ENCODE peak calls at places on chromosomes 11 and 22, in eight cellular contexts. Q, A, Y, Z, O, K, D and N are unnamed samples.

GRCh38 chr11:17810041-17810440 is 75.5 kb downstream of the KCNC1 start:
- DNase-seq in A (no peak), K (no peak), Y (no peak), Q (no peak), D (no peak), O (no peak), Z (no peak), N (no peak)

GRCh38 chr22:27791494-27792241 is 9.9 kb downstream of the MN1 start:
- DNase-seq in O (no peak), K (no peak), Q (no peak), Z (no peak), Y (no peak), A (no peak), D (no peak), N (no peak)

GRCh38 chr11:8256271-8257002 is 7.2 kb downstream of the LMO1 start:
- DNase-seq in Z (no peak), K (no peak), D (no peak), Q (no peak), A (no peak), Y (no peak), O (no peak), N (no peak)

GRCh38 chr11:7143908-7144307 is 55.1 kb downstream of the RBMXL2 start:
- DNase-seq in A (peak; percentile 57), Z (peak; percentile 8), Q (peak; percentile 14), K (peak; percentile 42), Y (peak; percentile 61), D (no peak), O (peak; percentile 42), N (peak; percentile 56)

GRCh38 chr11:60972182-60973030 is 926 bp downstream of the CD6 start:
- DNase-seq in O (no peak), Y (no peak), K (no peak), A (no peak), D (no peak), Z (no peak), Q (no peak), N (no peak)

GRCh38 chr22:40212126-40212525 is 34.4 kb downstream of the TNRC6B start:
- DNase-seq in K (no peak), Z (no peak), O (peak; percentile 7), D (no peak), Q (no peak), Y (no peak), A (no peak), N (no peak)

GRCh38 chr22:20509344-20510047 is 2.1 kb downstream of the MED15 start:
- DNase-seq in O (peak; percentile 96), Y (peak; percentile 49), A (peak; percentile 41), Z (no peak), Q (peak; percentile 65), D (peak; percentile 48), K (peak; percentile 94), N (peak; percentile 80)

GRCh38 chr11:74634537-74634936 is 42.2 kb downstream of the POLD3 start:
- DNase-seq in A (peak; percentile 4), O (peak; percentile 58), Y (no peak), Q (no peak), Z (peak; percentile 71), K (peak; percentile 38), D (no peak), N (peak; percentile 81)

GRCh38 chr11:74142624-74143023 is 28.2 kb downstream of the C2CD3 start:
- DNase-seq in Y (no peak), K (no peak), A (no peak), D (no peak), Z (no peak), O (peak; percentile 30), Q (no peak), N (peak; percentile 22)

GRCh38 chr11:107494036-107494435 is 36.4 kb upstream of the CWF19L2 start:
- DNase-seq in A (no peak), K (no peak), Q (no peak), O (no peak), D (no peak), Y (no peak), Z (no peak), N (no peak)

GRCh38 chr11:112186304-112186703 is 11.0 kb downstream of the BCO2 start:
- DNase-seq in K (no peak), Q (no peak), Z (no peak), A (no peak), O (no peak), Y (no peak), D (no peak), N (no peak)

GRCh38 chr11:45094958-45095690 is 51.3 kb upstream of the PRDM11 start:
- DNase-seq in Y (no peak), D (no peak), Q (no peak), Z (no peak), K (no peak), A (no peak), O (no peak), N (no peak)

GRCh38 chr11:66749091-66749490 is 20.1 kb upstream of the SPTBN2 start:
- DNase-seq in Y (no peak), Q (no peak), A (no peak), Z (no peak), D (no peak), O (no peak), K (no peak), N (peak; percentile 98)

GRCh38 chr22:46239261-46240048 is 10.6 kb downstream of the CDPF1 start:
- DNase-seq in Q (no peak), Y (no peak), A (no peak), Z (no peak), D (no peak), K (no peak), O (no peak), N (no peak)

GRCh38 chr22:43487311-43488030 is 75.7 kb downstream of the MPPED1 start:
- DNase-seq in Z (no peak), Y (no peak), Q (no peak), A (no peak), O (no peak), K (no peak), D (no peak), N (no peak)

GRCh38 chr11:76623884-76624419 is 46.6 kb downstream of the LRRC32 start:
- DNase-seq in O (no peak), Z (no peak), D (no peak), Y (no peak), K (no peak), A (no peak), Q (no peak), N (no peak)

GRCh38 chr11:76622481-76623094 is 48.0 kb downstream of the LRRC32 start:
- DNase-seq in O (no peak), Z (no peak), Q (no peak), A (no peak), K (no peak), D (no peak), Y (no peak), N (no peak)

GRCh38 chr11:76624515-76625379 is 45.8 kb downstream of the LRRC32 start:
- DNase-seq in K (no peak), Z (no peak), Y (no peak), A (no peak), D (peak; percentile 49), Q (no peak), O (no peak), N (no peak)

GRCh38 chr11:76621866-76622265 is 48.7 kb downstream of the LRRC32 start:
- DNase-seq in Z (no peak), O (no peak), D (no peak), Y (no peak), Q (no peak), A (no peak), K (no peak), N (no peak)

GRCh38 chr11:76623171-76623883 is 47.2 kb downstream of the LRRC32 start:
- DNase-seq in A (no peak), K (no peak), O (peak; percentile 86), Q (no peak), Z (no peak), Y (no peak), D (no peak), N (peak; percentile 54)
- H3K27me3 ChIP-seq in A (no peaks in the 10 kb centered on the region), K (no peaks in the 10 kb centered on the region), O (no peaks in the 10 kb centered on the region), Q (peaks cover 12% of the 10 kb centered on the region), Z (no peaks in the 10 kb centered on the region), Y (no peaks in the 10 kb centered on the region), D (no peaks in the 10 kb centered on the region), N (no peaks in the 10 kb centered on the region)

GRCh38 chr22:37430941-37431340 is 3.7 kb upstream of the ELFN2 start:
- DNase-seq in Q (no peak), O (no peak), A (no peak), K (no peak), D (no peak), Z (no peak), Y (no peak), N (no peak)

GRCh38 chr22:37426532-37427127 is 649 bp downstream of the ELFN2 start:
- DNase-seq in K (no peak), A (no peak), D (no peak), Y (no peak), Z (no peak), O (no peak), Q (no peak), N (no peak)

GRCh38 chr22:37427128-37427710 is at the start of gene ELFN2:
- DNase-seq in Z (no peak), Q (no peak), Y (peak; percentile 61), A (peak; percentile 66), D (peak; percentile 81), K (peak; percentile 51), O (peak; percentile 50), N (peak; percentile 23)

GRCh38 chr22:37427711-37428635 is 694 bp upstream of the ELFN2 start:
- DNase-seq in Q (no peak), D (peak; percentile 70), Z (no peak), K (no peak), A (peak; percentile 50), Y (peak; percentile 41), O (peak; percentile 23), N (no peak)

GRCh38 chr22:37428649-37429586 is 1.6 kb upstream of the ELFN2 start:
- DNase-seq in K (peak; percentile 83), Y (peak; percentile 93), A (peak; percentile 92), D (peak; percentile 88), Z (peak; percentile 37), O (peak; percentile 64), Q (peak; percentile 33), N (no peak)
- TF ChIP-seq EZH2phosphoT487 in K (no peak), Y (no peak), A (no peak), D (no peak), Z (no peak), O (no peak), Q (no peak), N (no peak)

GRCh38 chr11:11725438-11725837 is 103.6 kb upstream of the GALNT18 start:
- DNase-seq in A (no peak), Y (no peak), O (no peak), Z (no peak), D (no peak), K (no peak), Q (no peak), N (no peak)
- H3K27me3 ChIP-seq in A (no peaks in the 10 kb centered on the region), Y (no peaks in the 10 kb centered on the region), O (peaks cover 33% of the 10 kb centered on the region), Z (no peaks in the 10 kb centered on the region), D (no peaks in the 10 kb centered on the region), K (no peaks in the 10 kb centered on the region), Q (no peaks in the 10 kb centered on the region), N (no peaks in the 10 kb centered on the region)

GRCh38 chr11:32290783-32291182 is 144.6 kb downstream of the WT1 start:
- DNase-seq in D (no peak), Z (no peak), A (no peak), Q (no peak), O (no peak), K (peak; percentile 38), Y (no peak), N (no peak)

GRCh38 chr11:32289701-32290100 is 145.6 kb downstream of the WT1 start:
- DNase-seq in D (no peak), Q (no peak), K (no peak), O (no peak), Y (no peak), A (no peak), Z (no peak), N (no peak)

DNA sequence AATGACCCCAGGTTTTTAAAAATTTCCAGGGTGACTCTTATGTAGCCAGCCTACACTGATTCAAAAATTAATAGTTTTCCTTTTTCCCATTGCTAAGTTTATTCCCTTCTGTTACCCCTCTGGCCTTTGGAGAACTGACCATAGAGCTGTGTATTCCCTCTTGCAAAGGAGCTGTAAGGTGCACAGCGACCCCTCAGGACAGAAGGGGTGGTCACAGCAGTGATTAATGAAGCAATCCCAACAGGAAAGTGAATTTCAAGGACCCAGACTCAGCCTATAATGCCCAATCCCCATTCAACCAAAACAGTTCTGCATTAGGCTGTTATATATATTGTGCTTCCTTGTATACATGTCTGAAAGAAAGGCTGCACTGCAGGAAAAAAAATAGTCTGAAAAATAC is 147.1 kb downstream of the WT1 start:
- DNase-seq in K (no peak), A (peak; percentile 59), Z (no peak), Q (no peak), D (no peak), O (no peak), Y (peak; percentile 21), N (no peak)
- TF ChIP-seq EZH2phosphoT487 in K (no peak), A (no peak), Z (no peak), Q (no peak), D (no peak), O (no peak), Y (no peak), N (no peak)